ENCODE peak calls at places on chromosomes 1 and 21, in eight cellular contexts. Y is GM12865; K is DND-41; G is choroid plexus epithelial cell; T is WTC11; X is activated CD8-positive, alpha-beta T cell treated with anti-CD3 and anti-CD28 coated beads for 36 hours; H is foreskin keratinocyte; V is fibroblast of the aortic adventitia. Z is an unnamed sample.

GRCh38 chr1:247111636-247112478 is 7.7 kb upstream of the ZNF669 start:
- DNase-seq in Y (no peak), K (no peak), G (peak), T (peak), X (no peak), H (no peak), V (peak), Z (no peak)

GRCh38 chr21:37566790-37567725 is 200.5 kb downstream of the DYRK1A start:
- DNase-seq in Y (no peak), K (no peak), G (no peak), T (no peak), X (no peak), H (no peak), V (no peak), Z (no peak)

GRCh38 chr1:179296831-179297377 is 3.3 kb downstream of the SOAT1 start:
- DNase-seq in Y (no peak), K (no peak), G (no peak), T (no peak), X (no peak), H (peak), V (no peak), Z (no peak)

GRCh38 chr1:22469219-22469618 is 17.6 kb downstream of the ZBTB40 start:
- DNase-seq in Y (no peak), K (no peak), G (no peak), T (no peak), X (no peak), H (no peak), V (no peak), Z (no peak)

GRCh38 chr1:117631361-117631760 is 25.5 kb downstream of the TENT5C start:
- DNase-seq in Y (peak), K (no peak), G (no peak), T (no peak), X (no peak), H (no peak), V (no peak), Z (no peak)

GRCh38 chr1:28010979-28011378 is 51.2 kb downstream of the XKR8 start:
- DNase-seq in Y (no peak), K (no peak), G (no peak), T (no peak), X (no peak), H (no peak), V (peak), Z (no peak)

GRCh38 chr1:170556910-170557309 is 24.9 kb downstream of the GORAB start:
- DNase-seq in Y (no peak), K (no peak), G (peak), T (no peak), X (no peak), H (no peak), V (peak), Z (no peak)

GRCh38 chr1:94708299-94708685 is 111.9 kb upstream of the SLC44A3 start:
- DNase-seq in Y (no peak), K (no peak), G (no peak), T (no peak), X (no peak), H (peak), V (no peak), Z (no peak)

GRCh38 chr1:22143065-22143514 is at the start of gene WNT4:
- DNase-seq in Y (peak), K (no peak), G (peak), T (peak), X (no peak), H (no peak), V (no peak), Z (peak)

GRCh38 chr1:159088050-159088449 is 11.5 kb upstream of the AIM2 start:
- DNase-seq in Y (no peak), K (no peak), G (peak), T (no peak), X (no peak), H (peak), V (peak), Z (no peak)

GRCh38 chr1:115465802-115466363 is 127.8 kb upstream of the NGF start:
- DNase-seq in Y (no peak), K (no peak), G (no peak), T (no peak), X (no peak), H (no peak), V (no peak), Z (no peak)

GRCh38 chr1:81678779-81679178 is 122.0 kb upstream of the ADGRL2 start:
- DNase-seq in Y (no peak), K (no peak), G (no peak), T (no peak), X (no peak), H (no peak), V (no peak), Z (no peak)

GRCh38 chr1:183303325-183303645 is 114.9 kb downstream of the NMNAT2 start:
- DNase-seq in Y (no peak), K (no peak), G (no peak), T (no peak), X (no peak), H (no peak), V (no peak), Z (no peak)

GRCh38 chr21:42471206-42471605 is 24.8 kb downstream of the RSPH1 start:
- DNase-seq in Y (no peak), K (no peak), G (no peak), T (no peak), X (no peak), H (no peak), V (no peak), Z (no peak)

GRCh38 chr1:86856196-86856595 is 57.7 kb downstream of the SELENOF start:
- DNase-seq in Y (no peak), K (no peak), G (peak), T (no peak), X (no peak), H (no peak), V (no peak), Z (no peak)

GRCh38 chr21:27380303-27380702 is 413.4 kb upstream of the ADAMTS5 start:
- DNase-seq in Y (no peak), K (no peak), G (no peak), T (no peak), X (no peak), H (no peak), V (peak), Z (no peak)

GRCh38 chr1:1626207-1627141 is 5.5 kb upstream of the MMP23B start:
- DNase-seq in Y (peak), K (no peak), G (no peak), T (no peak), X (no peak), H (no peak), V (no peak), Z (no peak)

GRCh38 chr1:85259118-85259865 is at the start of gene C1orf52:
- DNase-seq in Y (peak), K (peak), G (peak), T (peak), X (peak), H (peak), V (peak), Z (peak)

GRCh38 chr1:150642296-150642695 is 12.9 kb upstream of the ENSA start:
- DNase-seq in Y (no peak), K (no peak), G (no peak), T (no peak), X (no peak), H (no peak), V (no peak), Z (no peak)

GRCh38 chr1:235843458-235843857 is 23.2 kb downstream of the LYST start:
- DNase-seq in Y (peak), K (no peak), G (peak), T (no peak), X (no peak), H (peak), V (peak), Z (no peak)

GRCh38 chr1:7962011-7962335 is 462 bp downstream of the PARK7 start:
- DNase-seq in Y (no peak), K (no peak), G (no peak), T (no peak), X (no peak), H (no peak), V (no peak), Z (no peak)

GRCh38 chr1:17403081-17403480 is 31.1 kb downstream of the PADI6 start:
- DNase-seq in Y (no peak), K (no peak), G (peak), T (no peak), X (no peak), H (peak), V (no peak), Z (no peak)

GRCh38 chr1:248622491-248623106 is 12.3 kb downstream of the OR2T11 start:
- DNase-seq in Y (peak), K (peak), G (peak), T (no peak), X (no peak), H (peak), V (peak), Z (no peak)
- TF ChIP-seq CTCF in Y (peak), K (peak), G (peak), T (no peak), X (peak), H (no peak), V (peak), Z (peak)

GRCh38 chr1:6393400-6394187 is at the start of gene ACOT7:
- DNase-seq in Y (peak), K (peak), G (peak), T (peak), X (peak), H (peak), V (peak), Z (peak)
- TF ChIP-seq CTCF in Y (no peak), K (peak), G (peak), T (no peak), X (no peak), H (peak), V (peak), Z (no peak)

GRCh38 chr1:217425528-217425927 is 205.4 kb downstream of the GPATCH2 start:
- DNase-seq in Y (no peak), K (no peak), G (no peak), T (no peak), X (no peak), H (no peak), V (peak), Z (no peak)

GRCh38 chr1:217435159-217435558 is 195.7 kb downstream of the GPATCH2 start:
- DNase-seq in Y (no peak), K (no peak), G (no peak), T (no peak), X (no peak), H (no peak), V (no peak), Z (no peak)

GRCh38 chr1:217433664-217434063 is 197.2 kb downstream of the GPATCH2 start:
- DNase-seq in Y (no peak), K (no peak), G (no peak), T (no peak), X (no peak), H (no peak), V (no peak), Z (no peak)

GRCh38 chr1:217432339-217432738 is 198.6 kb downstream of the GPATCH2 start:
- DNase-seq in Y (no peak), K (no peak), G (no peak), T (no peak), X (no peak), H (peak), V (no peak), Z (no peak)

GRCh38 chr1:217431395-217431794 is 199.5 kb downstream of the GPATCH2 start:
- DNase-seq in Y (peak), K (no peak), G (peak), T (no peak), X (no peak), H (no peak), V (no peak), Z (no peak)
- TF ChIP-seq CTCF in Y (no peak), K (no peak), G (peak), T (no peak), X (no peak), H (peak), V (no peak), Z (no peak)

GRCh38 chr1:11738096-11738495 is 2.2 kb downstream of the AGTRAP start:
- DNase-seq in Y (no peak), K (no peak), G (no peak), T (no peak), X (no peak), H (no peak), V (no peak), Z (no peak)

GRCh38 chr1:11735531-11735853 is 444 bp upstream of the AGTRAP start:
- DNase-seq in Y (no peak), K (no peak), G (no peak), T (no peak), X (no peak), H (no peak), V (no peak), Z (no peak)

GRCh38 chr1:11736746-11737639 is 1.1 kb downstream of the AGTRAP start:
- DNase-seq in Y (peak), K (peak), G (peak), T (peak), X (peak), H (peak), V (peak), Z (peak)

GRCh38 chr1:11738783-11739182 is 2.8 kb downstream of the AGTRAP start:
- DNase-seq in Y (no peak), K (no peak), G (no peak), T (no peak), X (no peak), H (no peak), V (no peak), Z (no peak)

GRCh38 chr1:11735854-11736745 is at the start of gene AGTRAP:
- DNase-seq in Y (peak), K (peak), G (peak), T (peak), X (peak), H (peak), V (peak), Z (peak)
- TF ChIP-seq CTCF in Y (no peak), K (no peak), G (no peak), T (no peak), X (peak), H (peak), V (peak), Z (no peak)

DNA sequence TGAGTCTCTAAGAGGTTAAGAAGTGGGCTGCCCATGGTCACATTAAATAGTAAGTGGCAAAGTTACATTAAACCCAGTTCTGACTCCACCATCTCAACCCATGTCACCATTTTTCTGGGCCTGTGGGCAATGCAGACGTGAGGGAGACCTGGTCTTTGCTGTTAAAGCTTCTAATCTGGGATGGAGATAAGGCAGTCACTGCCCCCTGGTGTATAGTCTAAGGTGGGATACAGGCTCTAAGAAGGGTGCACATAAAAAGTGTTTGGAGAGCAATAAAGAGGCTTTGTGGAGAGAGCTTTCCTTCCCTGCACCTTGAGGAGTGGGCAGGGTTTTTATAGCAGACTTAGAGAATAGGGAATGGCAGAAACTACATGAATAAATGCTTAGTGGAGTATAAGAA is 141.3 kb downstream of the ROR1 start:
- DNase-seq in Y (peak), K (no peak), G (peak), T (no peak), X (no peak), H (no peak), V (peak), Z (no peak)
- TF ChIP-seq CTCF in Y (peak), K (peak), G (peak), T (no peak), X (no peak), H (peak), V (peak), Z (no peak)

GRCh38 chr1:198359024-198359653 is 181.3 kb downstream of the ATP6V1G3 start:
- DNase-seq in Y (peak), K (no peak), G (peak), T (no peak), X (no peak), H (no peak), V (peak), Z (no peak)
- TF ChIP-seq CTCF in Y (peak), K (peak), G (peak), T (peak), X (peak), H (peak), V (peak), Z (peak)

DNA sequence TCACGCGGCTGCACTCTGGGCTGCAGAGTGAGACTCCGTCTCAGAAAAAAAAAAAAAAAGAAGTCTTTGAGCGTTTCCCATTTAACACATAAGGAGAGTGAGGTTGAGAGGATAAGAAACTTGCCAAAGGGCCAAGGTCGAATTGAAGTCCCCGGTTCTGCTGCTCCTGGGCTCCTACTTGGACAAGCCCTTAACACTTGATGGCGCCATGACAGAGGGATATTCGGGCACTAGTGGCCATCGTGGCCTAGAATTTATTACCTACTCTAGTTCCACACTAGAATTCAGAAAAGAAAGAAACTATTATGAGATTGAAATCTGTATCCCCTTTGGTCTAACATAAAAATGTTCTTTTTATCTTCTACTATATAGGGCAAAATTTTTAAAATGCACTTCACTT is 65.7 kb upstream of the NEK2 start:
- DNase-seq in Y (no peak), K (no peak), G (no peak), T (no peak), X (no peak), H (no peak), V (no peak), Z (no peak)
- TF ChIP-seq CTCF in Y (no peak), K (peak), G (peak), T (no peak), X (no peak), H (no peak), V (no peak), Z (no peak)

Z was measured in natural killer cell.